ENCODE peak calls at places on chromosomes 7 and 10, in nine cellular contexts. C is body of pancreas, G is neural crest cell, I is hepatocyte, Q is esophagus muscularis mucosa, S is Panc1, P is HFFc6, J is RWPE2, B is AG09319. W is an unnamed sample.

GRCh38 chr10:47291682-47292081 is 8.3 kb upstream of the GDF10 start:
- DNase-seq in G (no peak), S (no peak), I (no peak), C (no peak), Q (no peak), J (no peak), B (no peak), P (no peak), W (no peak)

GRCh38 chr10:14736043-14736442 is 38.7 kb downstream of the FAM107B start:
- DNase-seq in Q (no peak), B (no peak), C (no peak), I (no peak), G (no peak), P (no peak), J (no peak), S (no peak), W (no peak)

GRCh38 chr10:73044378-73045285 is 52.0 kb downstream of the P4HA1 start:
- DNase-seq in Q (no peak), B (peak; percentile 63), J (no peak), I (no peak), P (peak; percentile 85), G (no peak), C (no peak), S (peak; percentile 73), W (no peak)

GRCh38 chr10:91931526-91932190 is 8.1 kb downstream of the BTAF1 start:
- DNase-seq in I (no peak), J (no peak), P (peak; percentile 30), G (no peak), B (no peak), Q (no peak), C (no peak), S (no peak), W (no peak)

GRCh38 chr7:94509264-94509878 is at the start of gene CASD1:
- DNase-seq in P (no peak), S (no peak), G (peak; percentile 46), Q (no peak), J (no peak), B (no peak), C (peak; percentile 60), I (no peak), W (peak; percentile 89)

GRCh38 chr7:85102813-85103350 is 84.0 kb downstream of the SEMA3D start:
- DNase-seq in G (no peak), C (no peak), J (no peak), B (peak; percentile 56), I (no peak), P (peak; percentile 22), Q (no peak), S (no peak), W (no peak)

GRCh38 chr10:32376780-32377179 is 29.8 kb upstream of the EPC1 start:
- DNase-seq in C (no peak), B (no peak), G (no peak), Q (no peak), J (no peak), P (no peak), I (no peak), S (no peak), W (no peak)

GRCh38 chr10:79084012-79084971 is 15.5 kb downstream of the ZMIZ1 start:
- DNase-seq in G (peak; percentile 11), J (no peak), Q (peak; percentile 99), I (peak; percentile 82), B (peak; percentile 71), P (peak; percentile 77), C (peak; percentile 96), S (no peak), W (no peak)

GRCh38 chr7:151796091-151796870 is 80.6 kb downstream of the PRKAG2 start:
- DNase-seq in P (no peak), C (no peak), S (peak; percentile 57), B (no peak), I (peak; percentile 41), J (no peak), G (no peak), Q (no peak), W (peak; percentile 57)

GRCh38 chr7:151793531-151793935 is 83.4 kb downstream of the PRKAG2 start:
- DNase-seq in P (no peak), J (no peak), S (no peak), C (peak; percentile 64), B (no peak), Q (no peak), G (no peak), I (no peak), W (peak; percentile 87)

GRCh38 chr7:151793991-151794507 is 82.9 kb downstream of the PRKAG2 start:
- DNase-seq in G (no peak), Q (no peak), S (no peak), J (no peak), P (no peak), C (no peak), I (no peak), B (no peak), W (peak; percentile 58)

GRCh38 chr7:151795168-151795754 is 81.7 kb downstream of the PRKAG2 start:
- DNase-seq in Q (no peak), I (no peak), S (no peak), G (no peak), C (no peak), B (no peak), J (no peak), P (no peak), W (peak; percentile 69)

DNA sequence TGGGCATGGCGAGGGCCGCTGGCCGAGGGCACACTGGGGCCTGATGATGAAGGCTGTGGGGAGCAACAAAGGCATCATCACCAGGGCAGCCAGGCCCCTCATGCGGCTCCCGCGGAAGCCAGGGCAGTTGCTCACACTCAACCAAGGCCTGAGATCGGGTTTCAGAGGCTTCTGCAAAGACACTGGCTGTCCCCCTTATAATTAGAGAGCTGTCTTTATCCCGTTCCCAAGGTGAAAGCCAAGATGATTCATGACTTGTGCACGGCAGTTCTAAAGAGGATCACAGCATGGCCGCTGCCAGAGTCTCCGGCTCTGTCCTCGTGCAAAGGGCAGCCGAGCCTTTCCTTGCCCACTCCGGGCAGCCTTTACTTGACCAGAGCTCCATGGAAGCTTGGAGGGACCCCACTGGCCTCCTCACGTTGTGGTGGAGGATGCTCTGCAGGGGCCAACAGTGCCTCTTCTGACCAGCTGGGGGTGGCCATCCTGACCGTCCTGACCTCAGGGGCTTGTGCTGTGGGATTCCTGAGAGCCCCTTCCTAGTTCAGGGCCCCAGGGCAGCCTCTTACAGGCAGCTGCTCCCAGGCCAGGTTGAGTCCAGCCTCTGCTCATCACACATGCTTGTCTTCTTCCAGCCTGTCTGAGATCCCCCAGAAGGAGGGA is 82.3 kb downstream of the PRKAG2 start:
- DNase-seq in C (no peak), B (no peak), Q (no peak), P (no peak), S (no peak), I (no peak), J (no peak), G (no peak), W (peak; percentile 69)
- TF ChIP-seq CTCF in C (no peak), B (no peak), Q (no peak), P (no peak), S (no peak), I (no peak), J (no peak), G (no peak), W (no peak)

DNA sequence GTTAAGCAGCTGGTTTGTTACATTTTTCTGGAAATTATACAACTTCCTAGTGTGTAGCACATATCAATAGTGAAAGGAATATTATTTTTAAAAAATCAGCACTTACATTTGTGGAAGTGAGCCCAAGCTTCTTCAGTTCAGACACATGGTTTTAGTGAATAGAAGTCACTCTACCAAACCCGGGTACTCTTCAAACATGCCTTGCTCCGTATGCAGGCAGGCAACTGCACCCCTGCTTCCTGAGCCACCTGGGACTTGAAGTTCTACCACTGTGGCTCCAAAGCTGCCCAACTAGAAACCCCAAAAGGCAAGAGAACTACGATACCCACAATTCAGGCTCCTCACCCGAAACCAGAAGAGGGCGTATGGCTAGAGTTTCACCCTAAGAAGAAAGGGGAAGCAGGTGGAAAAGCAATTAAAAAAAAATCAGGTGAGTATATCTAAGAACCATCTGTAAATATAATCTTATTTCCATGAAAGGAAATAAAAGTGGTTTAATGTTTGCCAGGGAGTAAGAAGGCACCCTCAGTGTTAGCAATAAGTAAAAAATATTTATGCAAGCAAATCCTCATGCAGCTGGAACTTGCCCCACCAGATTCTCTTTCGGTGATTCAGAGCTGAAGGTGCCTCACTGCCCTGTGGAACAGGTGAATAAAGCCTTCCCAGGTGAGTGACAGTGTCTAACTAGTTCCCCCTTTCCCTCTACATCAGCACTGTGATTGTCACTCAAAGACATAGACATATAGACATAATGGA is at the start of gene MACC1:
- DNase-seq in B (no peak), G (no peak), I (peak; percentile 86), P (no peak), Q (no peak), S (no peak), C (peak; percentile 89), J (peak; percentile 59), W (no peak)
- TF ChIP-seq CTCF in B (no peak), G (no peak), I (peak; percentile 41), P (no peak), Q (no peak), S (peak; percentile 26), C (peak; percentile 66), J (peak; percentile 57), W (no peak)

GRCh38 chr7:96224682-96225081 is 97.2 kb downstream of the SLC25A13 start:
- DNase-seq in J (no peak), B (no peak), P (no peak), I (no peak), C (no peak), G (no peak), S (no peak), Q (no peak), W (no peak)
- TF ChIP-seq CTCF in J (no peak), B (no peak), P (no peak), I (peak; percentile 21), C (no peak), G (no peak), S (no peak), Q (no peak), W (peak; percentile 44)

GRCh38 chr7:49483142-49483541 is 290.3 kb upstream of the VWC2 start:
- DNase-seq in I (no peak), B (no peak), S (no peak), C (no peak), J (no peak), P (no peak), G (no peak), Q (no peak), W (no peak)

GRCh38 chr7:49488573-49488972 is 284.9 kb upstream of the VWC2 start:
- DNase-seq in G (no peak), J (no peak), B (no peak), Q (no peak), C (no peak), I (no peak), P (no peak), S (no peak), W (no peak)

DNA sequence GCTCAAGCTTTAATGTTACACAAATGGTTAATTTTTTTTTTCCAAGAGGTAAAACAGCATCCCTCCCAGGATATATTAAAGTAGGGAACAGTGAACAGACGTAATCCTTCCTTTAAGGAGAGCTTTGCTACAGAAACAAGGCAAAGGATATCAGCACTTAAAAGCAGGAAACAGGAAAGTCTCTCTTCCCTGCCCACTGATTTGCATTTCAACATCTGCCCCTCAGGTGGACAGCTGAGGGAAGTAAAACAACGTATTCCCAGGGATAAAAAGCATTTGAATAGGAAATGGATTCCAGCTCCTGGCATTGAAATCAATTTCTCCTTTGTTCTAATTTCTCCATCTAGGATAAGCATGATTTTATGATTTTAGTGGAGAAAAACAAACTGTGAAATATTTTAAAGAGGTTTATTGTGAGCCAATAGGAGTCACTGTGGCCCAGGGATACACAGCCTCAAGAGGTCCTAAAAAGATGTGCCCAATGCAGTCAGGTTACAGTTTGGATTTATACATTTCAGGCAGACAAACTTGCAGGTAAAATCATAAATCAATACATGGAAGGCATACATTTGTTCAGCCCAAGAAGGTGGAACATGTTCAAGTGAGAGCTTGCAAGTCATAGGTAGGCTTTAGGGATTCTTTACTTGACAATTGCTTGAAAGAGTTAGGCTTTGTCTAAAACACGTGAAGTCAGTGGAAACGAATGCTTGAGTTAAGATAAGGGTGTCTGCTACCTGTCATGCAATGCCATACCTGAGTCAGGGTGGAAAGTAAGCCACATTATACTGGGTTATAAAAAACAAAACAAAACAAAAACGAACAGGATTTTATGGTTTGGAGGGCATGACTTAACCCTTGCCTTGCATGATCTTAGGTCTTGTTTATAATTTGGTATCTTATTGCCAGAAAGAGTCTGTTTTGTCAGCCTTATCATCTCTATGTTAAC is 286.2 kb upstream of the VWC2 start:
- DNase-seq in B (no peak), C (no peak), Q (no peak), S (no peak), G (no peak), I (peak; percentile 26), J (no peak), P (no peak), W (no peak)
- TF ChIP-seq CTCF in B (no peak), C (no peak), Q (no peak), S (no peak), G (no peak), I (no peak), J (no peak), P (no peak), W (no peak)